ENCODE peak calls at places on chromosomes 1 and 21, in ten cellular contexts. D is right lobe of liver, Z is spleen, T is heart left ventricle, I is gastrocnemius medialis, U is IMR-90, H is thyroid gland, F is body of pancreas, V is adrenal gland, N is HCT116. G is an unnamed sample.

GRCh38 chr1:209157514-209158285 is 425.8 kb upstream of the CAMK1G start:
- DNase-seq in Z (no peak), H (no peak), D (no peak), I (no peak), V (no peak), U (no peak), F (no peak), N (no peak), T (no peak), G (no peak)

GRCh38 chr1:116678732-116679090 is 11.2 kb upstream of the IGSF3 start:
- DNase-seq in U (no peak), T (no peak), V (no peak), D (no peak), N (no peak), I (no peak), Z (no peak), H (no peak), F (no peak), G (no peak)

GRCh38 chr1:59776960-59777852 is 37.5 kb upstream of the HOOK1 start:
- DNase-seq in V (no peak), I (no peak), D (no peak), H (no peak), U (peak), N (no peak), T (no peak), Z (no peak), F (no peak), G (no peak)

GRCh38 chr21:42002421-42002958 is 7.7 kb downstream of the ZBTB21 start:
- DNase-seq in D (no peak), H (no peak), I (no peak), F (no peak), U (peak), V (peak), N (no peak), Z (no peak), T (no peak), G (no peak)

GRCh38 chr1:100896481-100896982 is 642 bp downstream of the SLC30A7 start:
- DNase-seq in N (peak), U (peak), F (peak), D (no peak), I (no peak), H (peak), Z (no peak), T (no peak), V (peak), G (no peak)

GRCh38 chr1:241074507-241074906 is 282.5 kb downstream of the RGS7 start:
- DNase-seq in F (no peak), N (no peak), Z (no peak), D (no peak), I (no peak), V (no peak), U (no peak), H (no peak), T (no peak), G (no peak)

GRCh38 chr1:56430141-56430839 is 149.1 kb downstream of the PLPP3 start:
- DNase-seq in D (no peak), I (no peak), F (no peak), H (peak), U (no peak), N (no peak), T (no peak), Z (no peak), V (no peak), G (no peak)

GRCh38 chr1:200281451-200281850 is 128.4 kb downstream of the ZNF281 start:
- DNase-seq in T (no peak), Z (no peak), F (no peak), U (no peak), H (no peak), N (no peak), V (no peak), D (no peak), I (no peak), G (no peak)

GRCh38 chr1:18549896-18550295 is 69.2 kb downstream of the KLHDC7A start:
- DNase-seq in H (no peak), V (no peak), F (no peak), N (no peak), U (no peak), T (no peak), I (no peak), Z (no peak), D (no peak), G (no peak)

GRCh38 chr1:234120327-234120944 is 216.0 kb downstream of the SLC35F3 start:
- DNase-seq in F (no peak), N (no peak), I (no peak), D (no peak), Z (no peak), V (no peak), U (no peak), H (no peak), T (no peak), G (no peak)

GRCh38 chr1:13869172-13869797 is 169.3 kb downstream of the PRDM2 start:
- DNase-seq in V (no peak), Z (no peak), I (no peak), F (no peak), N (no peak), T (no peak), U (no peak), H (no peak), D (no peak), G (no peak)

GRCh38 chr1:96524100-96524499 is 197.5 kb upstream of the PTBP2 start:
- DNase-seq in I (no peak), D (no peak), U (no peak), T (no peak), N (no peak), H (no peak), V (no peak), Z (no peak), F (no peak), G (no peak)

GRCh38 chr1:25771246-25772114 is 28.5 kb upstream of the SELENON start:
- DNase-seq in I (peak), H (peak), V (peak), D (peak), U (peak), Z (peak), T (peak), N (no peak), F (peak), G (no peak)

GRCh38 chr21:27221084-27221483 is 254.2 kb upstream of the ADAMTS5 start:
- DNase-seq in F (no peak), T (no peak), Z (no peak), V (no peak), D (no peak), I (no peak), N (no peak), H (no peak), U (no peak), G (no peak)

GRCh38 chr1:25657786-25658760 is 41.5 kb downstream of the MAN1C1 start:
- DNase-seq in U (no peak), F (no peak), T (no peak), N (no peak), D (no peak), V (no peak), I (no peak), Z (no peak), H (no peak), G (no peak)

GRCh38 chr21:42527489-42528158 is 14.0 kb downstream of the SLC37A1 start:
- DNase-seq in I (no peak), N (no peak), H (no peak), D (no peak), T (no peak), F (no peak), Z (no peak), V (peak), U (no peak), G (peak)

GRCh38 chr1:209675567-209676154 is 449 bp downstream of the G0S2 start:
- DNase-seq in T (peak), F (peak), N (no peak), H (peak), U (peak), V (peak), D (no peak), Z (peak), I (peak), G (no peak)

GRCh38 chr1:201119206-201119814 is 7.1 kb upstream of the CACNA1S start:
- DNase-seq in N (peak), T (no peak), D (no peak), Z (no peak), I (peak), V (peak), H (peak), U (peak), F (peak), G (no peak)

GRCh38 chr1:216462061-216462775 is 39.0 kb upstream of the USH2A start:
- DNase-seq in H (no peak), T (no peak), U (peak), I (no peak), D (no peak), F (no peak), V (no peak), Z (no peak), N (no peak), G (no peak)

GRCh38 chr1:109151146-109151545 is 37.2 kb downstream of the ELAPOR1 start:
- DNase-seq in N (peak), H (peak), D (no peak), Z (no peak), U (peak), F (peak), V (peak), T (peak), I (peak), G (no peak)

GRCh38 chr1:225987491-225988316 is 11.4 kb downstream of the SDE2 start:
- DNase-seq in T (no peak), N (peak), D (no peak), U (peak), I (no peak), F (no peak), H (no peak), V (no peak), Z (no peak), G (no peak)

GRCh38 chr1:46401964-46402626 is 8.0 kb downstream of the FAAH start:
- DNase-seq in T (peak), I (peak), N (peak), F (peak), U (peak), V (peak), D (peak), Z (no peak), H (peak), G (peak)

GRCh38 chr1:78665809-78666208 is 16.2 kb downstream of the IFI44 start:
- DNase-seq in D (no peak), H (no peak), T (no peak), N (no peak), I (no peak), V (no peak), F (no peak), Z (no peak), U (no peak), G (no peak)
- TF ChIP-seq POLR2A in D (no peak), H (no peak), T (no peak), N (no peak), I (no peak), V (no peak), F (no peak), Z (no peak), U (no peak), G (no peak)

GRCh38 chr1:75614455-75615379 is 3.8 kb upstream of the SLC44A5 start:
- DNase-seq in V (peak), D (no peak), I (peak), N (peak), Z (peak), H (peak), U (peak), T (peak), F (peak), G (peak)
- H3K4me3 ChIP-seq in V (no peak), D (peak), I (peak), N (peak), Z (peak), H (no peak), U (no peak), T (peak), F (peak), G (no peak)

GRCh38 chr1:187310038-187310437 is 481.3 kb downstream of the PLA2G4A start:
- DNase-seq in D (no peak), F (no peak), Z (no peak), T (no peak), I (no peak), H (no peak), V (no peak), N (no peak), U (no peak), G (no peak)

DNA sequence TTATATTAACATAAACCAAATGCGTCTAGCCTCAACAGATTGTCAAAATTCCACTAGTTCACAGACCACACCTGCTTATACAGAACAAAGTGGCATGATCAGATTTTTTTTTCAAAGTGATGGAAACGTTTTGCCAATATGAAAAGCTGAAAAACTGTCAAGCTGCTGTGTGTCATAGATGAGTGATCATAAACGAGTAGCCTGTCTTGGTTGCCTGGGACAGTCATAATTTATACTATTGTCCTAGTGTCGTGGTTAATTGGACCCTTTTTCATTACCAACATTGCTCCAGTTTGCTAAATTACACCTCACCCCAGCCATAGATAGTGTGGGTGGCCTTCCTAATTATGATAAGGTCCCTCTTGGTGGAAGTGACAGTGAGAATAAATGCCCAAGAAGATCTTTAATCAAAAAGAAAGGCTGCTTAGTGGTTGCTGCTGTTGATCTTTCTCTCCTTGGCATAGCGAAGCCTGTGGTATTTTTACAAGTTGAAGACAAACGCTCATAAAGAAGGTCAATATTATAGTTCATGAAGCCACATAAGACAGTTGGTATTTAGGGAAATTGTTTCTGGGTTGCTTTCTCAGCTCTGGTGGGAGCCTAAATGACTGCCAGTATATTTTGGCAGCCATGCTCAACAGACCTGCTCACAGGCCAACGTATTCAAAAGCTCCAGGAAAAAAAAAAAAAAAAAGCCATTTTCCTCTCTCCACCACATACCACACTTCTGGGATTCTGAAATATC is 478.1 kb downstream of the PLA2G4A start:
- DNase-seq in Z (no peak), T (no peak), I (no peak), U (no peak), N (no peak), V (no peak), F (no peak), H (no peak), D (no peak), G (no peak)
- TF ChIP-seq CTCF in Z (no peak), T (no peak), I (no peak), U (no peak), N (no peak), V (no peak), F (no peak), H (no peak), D (no peak), G (no peak)

GRCh38 chr1:7095343-7095964 is 310.2 kb downstream of the CAMTA1 start:
- DNase-seq in H (no peak), T (no peak), V (no peak), F (no peak), N (no peak), Z (no peak), U (no peak), D (no peak), I (no peak), G (no peak)

GRCh38 chr1:7101187-7101586 is 315.9 kb downstream of the CAMTA1 start:
- DNase-seq in N (no peak), T (no peak), H (no peak), F (no peak), U (peak), Z (no peak), I (no peak), D (no peak), V (no peak), G (no peak)

GRCh38 chr1:7100479-7100878 is 315.2 kb downstream of the CAMTA1 start:
- DNase-seq in T (no peak), V (no peak), N (no peak), D (no peak), Z (no peak), U (no peak), F (no peak), H (no peak), I (no peak), G (no peak)

GRCh38 chr1:7098641-7099040 is 313.4 kb downstream of the CAMTA1 start:
- DNase-seq in U (no peak), T (no peak), N (no peak), H (no peak), Z (no peak), V (no peak), I (peak), D (no peak), F (peak), G (no peak)

GRCh38 chr1:7097938-7098592 is 312.8 kb downstream of the CAMTA1 start:
- DNase-seq in I (no peak), H (no peak), V (no peak), Z (peak), T (no peak), N (no peak), U (no peak), D (peak), F (peak), G (no peak)
- TF ChIP-seq POLR2A in I (no peak), H (no peak), V (no peak), Z (no peak), T (no peak), N (no peak), U (no peak), D (no peak), F (no peak), G (no peak)

G was measured in lower leg skin.